ENCODE peak calls at places on chromosomes 11 and 22, in eight cellular contexts. Z is suprapubic skin; R is mammary epithelial cell; M is naive thymus-derived CD4-positive, alpha-beta T cell; A is psoas muscle; W is WERI-Rb-1; O is adrenal gland; G is transverse colon. X is an unnamed sample.

GRCh38 chr11:127074151-127074761 is 73.7 kb upstream of the KIRREL3 start:
- DNase-seq in W (peak; percentile 75), O (no peak), G (peak; percentile 66), M (no peak), A (no peak), R (peak; percentile 56), Z (no peak), X (peak; percentile 52)

GRCh38 chr11:117678651-117679407 is 118.2 kb downstream of the DSCAML1 start:
- DNase-seq in M (no peak), W (no peak), O (no peak), A (no peak), G (no peak), R (no peak), Z (no peak), X (peak; percentile 52)

GRCh38 chr22:21030621-21031544 is 1.5 kb downstream of the SLC7A4 start:
- DNase-seq in Z (no peak), A (no peak), R (no peak), W (no peak), O (no peak), G (no peak), M (no peak), X (no peak)

GRCh38 chr22:39176067-39176621 is 23.7 kb upstream of the CBX7 start:
- DNase-seq in G (peak; percentile 57), A (peak; percentile 83), R (no peak), W (no peak), M (no peak), Z (peak; percentile 83), O (peak; percentile 81), X (peak; percentile 89)

GRCh38 chr11:101686514-101686913 is 102.7 kb upstream of the TRPC6 start:
- DNase-seq in A (no peak), G (no peak), M (no peak), O (peak; percentile 11), Z (no peak), W (no peak), R (peak; percentile 85), X (no peak)

GRCh38 chr22:38733329-38734202 is 22.2 kb downstream of the SUN2 start:
- DNase-seq in G (peak; percentile 70), A (peak; percentile 94), Z (no peak), R (no peak), O (peak; percentile 76), M (no peak), W (peak; percentile 63), X (peak; percentile 91)

GRCh38 chr22:44182591-44183588 is 2.2 kb downstream of the PARVG start:
- DNase-seq in O (peak; percentile 59), Z (no peak), W (no peak), A (peak; percentile 72), M (peak; percentile 50), G (peak; percentile 62), R (no peak), X (no peak)

GRCh38 chr22:17065433-17065832 is 19.4 kb upstream of the IL17RA start:
- DNase-seq in M (no peak), W (no peak), R (no peak), G (no peak), A (peak; percentile 60), Z (no peak), O (peak; percentile 78), X (no peak)

GRCh38 chr11:64206457-64207246 is at the start of gene FERMT3:
- DNase-seq in W (no peak), R (no peak), O (peak; percentile 66), Z (no peak), M (peak; percentile 75), G (peak; percentile 90), A (peak; percentile 77), X (peak; percentile 57)

GRCh38 chr11:85949798-85950197 is 94.6 kb downstream of the CCDC83 start:
- DNase-seq in A (no peak), W (no peak), Z (no peak), M (no peak), G (no peak), R (no peak), O (no peak), X (no peak)

GRCh38 chr22:37403267-37403960 is 23.9 kb downstream of the ELFN2 start:
- DNase-seq in W (peak; percentile 56), Z (no peak), A (no peak), M (no peak), G (no peak), O (no peak), R (no peak), X (peak; percentile 95)

GRCh38 chr11:74366576-74366975 is 31.7 kb downstream of the PGM2L1 start:
- DNase-seq in G (no peak), M (no peak), A (no peak), O (no peak), R (no peak), Z (no peak), W (no peak), X (peak; percentile 9)

GRCh38 chr11:9016916-9017642 is 13.3 kb upstream of the NRIP3 start:
- DNase-seq in R (no peak), A (no peak), W (peak; percentile 84), G (no peak), Z (no peak), O (no peak), M (no peak), X (no peak)

GRCh38 chr11:88399171-88399570 is 61.6 kb upstream of the CTSC start:
- DNase-seq in A (no peak), M (no peak), W (no peak), R (no peak), O (no peak), G (no peak), Z (no peak), X (no peak)

GRCh38 chr11:82261367-82261766 is 472.3 kb downstream of the FAM181B start:
- DNase-seq in W (no peak), A (no peak), O (no peak), G (no peak), Z (no peak), M (no peak), R (no peak), X (no peak)

GRCh38 chr22:44847892-44848291 is 95.5 kb downstream of the ARHGAP8 start:
- DNase-seq in O (no peak), M (no peak), R (no peak), G (no peak), A (peak; percentile 36), Z (no peak), W (no peak), X (peak; percentile 26)

GRCh38 chr11:88508808-88509581 is 171.5 kb upstream of the CTSC start:
- DNase-seq in M (peak; percentile 37), R (no peak), W (no peak), G (peak; percentile 10), A (peak; percentile 49), O (peak; percentile 13), Z (no peak), X (peak; percentile 68)

GRCh38 chr11:636511-637332 is at the start of gene DRD4:
- DNase-seq in Z (no peak), G (no peak), A (peak; percentile 49), M (no peak), W (no peak), R (no peak), O (no peak), X (peak; percentile 94)

GRCh38 chr11:80841716-80842115 is 1400.9 kb upstream of the TENM4 start:
- DNase-seq in A (no peak), M (no peak), O (no peak), R (peak; percentile 17), W (no peak), Z (no peak), G (no peak), X (no peak)

DNA sequence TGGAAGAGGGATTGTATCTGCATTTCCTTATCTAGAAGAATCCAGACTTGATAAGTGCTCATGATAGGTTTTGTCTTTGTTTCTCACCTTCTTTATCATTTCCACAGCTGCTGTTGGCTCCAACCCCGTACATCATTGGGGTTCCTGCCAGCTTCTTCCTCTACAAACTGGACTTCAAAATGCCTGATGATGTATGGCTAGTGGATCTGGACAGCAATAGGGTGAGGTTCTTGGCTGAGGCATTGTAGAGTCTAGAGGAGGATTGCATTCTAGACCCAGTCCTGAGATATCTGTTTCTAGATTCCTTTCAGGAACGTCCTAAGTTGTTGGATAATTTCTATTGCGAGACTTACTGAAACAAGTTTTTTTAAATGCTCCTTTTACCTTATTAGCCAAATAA is 8.1 kb downstream of the MADD start:
- DNase-seq in R (no peak), Z (no peak), W (no peak), O (peak; percentile 52), M (no peak), G (no peak), A (no peak), X (no peak)
- H3K27me3 ChIP-seq in R (no peaks in the 10 kb centered on the region), Z (no peaks in the 10 kb centered on the region), W (no peaks in the 10 kb centered on the region), O (no peaks in the 10 kb centered on the region), M (no peaks in the 10 kb centered on the region), G (no peaks in the 10 kb centered on the region), A (no peaks in the 10 kb centered on the region), X (no peaks in the 10 kb centered on the region)

GRCh38 chr11:61683961-61684869 is 4.0 kb downstream of the DAGLA start:
- DNase-seq in Z (no peak), A (peak; percentile 52), R (no peak), W (no peak), M (no peak), G (no peak), O (no peak), X (peak; percentile 67)
- H3K4me3 ChIP-seq in Z (no peak overlapping the region), A (no peak overlapping the region), R (no peak overlapping the region), W (no peak overlapping the region), M (peak overlapping the region; percentile 38), G (no peak overlapping the region), O (no peak overlapping the region), X (no peak overlapping the region)

GRCh38 chr22:30925667-30926066 is 42.9 kb downstream of the MORC2 start:
- DNase-seq in Z (no peak), M (no peak), A (no peak), W (no peak), R (no peak), G (no peak), O (no peak), X (no peak)

GRCh38 chr22:30926706-30927105 is 41.9 kb downstream of the MORC2 start:
- DNase-seq in M (no peak), G (no peak), W (no peak), O (no peak), A (no peak), R (no peak), Z (no peak), X (no peak)

GRCh38 chr22:30927806-30928205 is 40.8 kb downstream of the MORC2 start:
- DNase-seq in M (no peak), G (no peak), A (no peak), Z (no peak), R (no peak), W (no peak), O (no peak), X (no peak)

GRCh38 chr22:30930228-30930627 is 38.3 kb downstream of the MORC2 start:
- DNase-seq in Z (no peak), O (no peak), W (no peak), M (no peak), A (no peak), G (no peak), R (no peak), X (no peak)

GRCh38 chr22:30928401-30928800 is 40.2 kb downstream of the MORC2 start:
- DNase-seq in G (no peak), Z (no peak), A (no peak), W (no peak), R (no peak), O (no peak), M (no peak), X (no peak)
- H3K36me3 ChIP-seq in G (no peaks in the 10 kb centered on the region), Z (peaks cover 88% of the 10 kb centered on the region), A (peaks cover 97% of the 10 kb centered on the region), W (peaks cover 87% of the 10 kb centered on the region), R (peaks cover 10% of the 10 kb centered on the region), O (no peaks in the 10 kb centered on the region), M (peaks cover 19% of the 10 kb centered on the region), X (peaks cover 54% of the 10 kb centered on the region)

DNA sequence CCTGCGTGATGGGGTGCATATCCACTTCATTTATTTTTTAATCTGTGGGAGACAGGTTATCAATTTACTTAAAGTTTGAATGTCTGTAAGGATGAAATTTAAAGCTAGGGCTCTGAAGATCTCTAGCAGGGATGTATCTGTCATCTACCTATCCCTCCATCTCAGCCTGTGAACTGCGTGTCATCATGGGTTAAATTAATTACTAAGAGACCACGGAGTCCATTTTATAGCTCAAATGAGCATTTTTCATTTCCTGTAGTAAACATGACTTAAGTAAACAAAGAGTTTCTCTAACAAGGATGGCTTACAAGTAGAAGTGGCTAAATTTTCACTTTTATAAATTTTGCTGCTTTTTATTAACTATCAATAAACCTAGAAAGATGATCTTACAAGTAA is 2.9 kb upstream of the GLB1L3 start:
- DNase-seq in Z (no peak), G (no peak), A (no peak), W (no peak), M (no peak), R (no peak), O (no peak), X (no peak)
- H3K27me3 ChIP-seq in Z (peaks cover 84% of the 10 kb centered on the region), G (peaks cover 88% of the 10 kb centered on the region), A (peaks cover 23% of the 10 kb centered on the region), W (no peaks in the 10 kb centered on the region), M (no peaks in the 10 kb centered on the region), R (peaks cover 3% of the 10 kb centered on the region), O (peaks cover 63% of the 10 kb centered on the region), X (peaks cover 4% of the 10 kb centered on the region)